ENCODE peak calls at places on chromosomes 5 and 9, in nine cellular contexts. L is fibroblast of the aortic adventitia; J is H9; H is sciatic nerve; N is Caki2; I is activated T-cell treated with anti-CD3 and anti-CD28 coated beads, Interleukin-2, amount 50 U/mL, for 24 hours; U is PC-9; M is kidney tubule cell; E is T follicular helper cell. Z is an unnamed sample.

GRCh38 chr5:101678494-101679193 is 617.4 kb downstream of the SLCO4C1 start:
- DNase-seq in L (peak; percentile 61), I (peak; percentile 44), E (peak; percentile 3), U (peak; percentile 39), N (peak; percentile 25), J (peak; percentile 78), M (peak; percentile 58), H (peak; percentile 78), Z (peak; percentile 55)

GRCh38 chr5:9903806-9904205 is 273.7 kb upstream of the TAS2R1 start:
- DNase-seq in M (peak; percentile 19), U (no peak), E (no peak), H (no peak), J (no peak), I (no peak), L (peak; percentile 57), N (peak; percentile 28), Z (peak; percentile 37)

GRCh38 chr5:43270686-43271085 is 42.5 kb downstream of the HMGCS1 start:
- DNase-seq in I (no peak), M (no peak), N (no peak), J (no peak), H (no peak), U (no peak), L (no peak), E (no peak), Z (no peak)

GRCh38 chr9:133103183-133103986 is 17.7 kb downstream of the RALGDS start:
- DNase-seq in E (no peak), J (peak; percentile 59), N (peak; percentile 46), U (peak; percentile 72), M (peak; percentile 52), L (no peak), I (peak; percentile 73), H (peak; percentile 86), Z (peak; percentile 45)

GRCh38 chr5:176360894-176361436 is 599 bp downstream of the KIAA1191 start:
- DNase-seq in H (peak; percentile 65), J (no peak), M (peak; percentile 11), E (no peak), I (no peak), U (no peak), N (no peak), L (peak; percentile 22), Z (peak; percentile 52)

GRCh38 chr5:76207122-76207521 is 123.9 kb downstream of the SV2C start:
- DNase-seq in U (no peak), M (no peak), J (no peak), L (no peak), N (no peak), E (no peak), H (no peak), I (no peak), Z (no peak)

GRCh38 chr5:159787837-159788236 is 128.4 kb upstream of the ADRA1B start:
- DNase-seq in L (no peak), U (no peak), I (no peak), J (no peak), E (no peak), M (no peak), N (no peak), H (no peak), Z (peak; percentile 34)

GRCh38 chr9:127452481-127453092 is 1.3 kb downstream of the LRSAM1 start:
- DNase-seq in H (no peak), I (no peak), N (no peak), U (no peak), L (peak; percentile 82), M (peak; percentile 66), J (no peak), E (no peak), Z (peak; percentile 69)

GRCh38 chr5:150384701-150385100 is 27.2 kb downstream of the TCOF1 start:
- DNase-seq in M (no peak), I (no peak), J (no peak), H (no peak), L (no peak), N (no peak), U (no peak), E (no peak), Z (no peak)